ENCODE peak calls at places on chromosome 22, in four cellular contexts. H is cardiac muscle cell; Y is right lobe of liver; Z is CD4-positive, alpha-beta T cell. N is an unnamed sample. For H3K27me3, the result is how much of the 10 kb centered on the place peaks cover.

GRCh38 chr22:17007852-17008731 is at the start of gene GAB4:
- DNase-seq in Y (no peak), H (no peak), Z (no peak), N (no peak)

GRCh38 chr22:35684270-35684700 is 33.4 kb upstream of the APOL5 start:
- DNase-seq in Y (no peak), Z (no peak), H (peak), N (no peak)

GRCh38 chr22:41009222-41009948 is 58.2 kb downstream of the RBX1 start:
- DNase-seq in Z (no peak), Y (no peak), H (peak), N (no peak)

GRCh38 chr22:47196493-47196849 is 434.0 kb downstream of the TBC1D22A start:
- DNase-seq in Y (no peak), Z (no peak), H (no peak), N (no peak)

GRCh38 chr22:32957093-32957835 is 100.9 kb downstream of the SYN3 start:
- DNase-seq in H (no peak), Z (no peak), Y (no peak), N (no peak)

GRCh38 chr22:36398602-36399472 is 11.1 kb upstream of the MYH9 start:
- DNase-seq in Z (no peak), Y (no peak), H (peak), N (no peak)

GRCh38 chr22:37187552-37187890 is 526 bp downstream of the C1QTNF6 start:
- DNase-seq in H (peak), Z (no peak), Y (no peak), N (no peak)

GRCh38 chr22:37681556-37682049 is 4.5 kb upstream of the NOL12 start:
- DNase-seq in H (peak), Y (peak), Z (peak), N (peak)

GRCh38 chr22:37514526-37515051 is 4.6 kb downstream of the CARD10 start:
- DNase-seq in Z (no peak), Y (peak), H (no peak), N (no peak)

GRCh38 chr22:22890085-22890484 is 2.5 kb downstream of the IGLL5 start:
- DNase-seq in Z (no peak), H (no peak), Y (no peak), N (no peak)

GRCh38 chr22:22886546-22886945 is 1.1 kb upstream of the IGLL5 start:
- DNase-seq in H (no peak), Y (no peak), Z (no peak), N (no peak)

GRCh38 chr22:22888509-22889353 is 1.1 kb downstream of the IGLL5 start:
- DNase-seq in Z (no peak), Y (no peak), H (no peak), N (no peak)

GRCh38 chr22:22884888-22885840 is 2.5 kb upstream of the IGLL5 start:
- DNase-seq in Y (no peak), Z (no peak), H (no peak), N (no peak)

GRCh38 chr22:22887621-22888503 is at the start of gene IGLL5:
- DNase-seq in Y (no peak), Z (no peak), H (no peak), N (no peak)
- H3K27me3 ChIP-seq in Y (under half), Z (under half), H (under half), N (under half)

GRCh38 chr22:40009231-40009769 is 14.5 kb downstream of the FAM83F start:
- DNase-seq in Z (no peak), Y (no peak), H (no peak), N (no peak)

GRCh38 chr22:40007826-40008710 is 13.3 kb downstream of the FAM83F start:
- DNase-seq in Z (no peak), H (no peak), Y (no peak), N (no peak)

GRCh38 chr22:40008726-40009125 is 14.0 kb downstream of the FAM83F start:
- DNase-seq in H (no peak), Y (no peak), Z (no peak), N (no peak)

GRCh38 chr22:40004836-40005235 is 10.1 kb downstream of the FAM83F start:
- DNase-seq in Y (no peak), H (no peak), Z (no peak), N (no peak)

DNA sequence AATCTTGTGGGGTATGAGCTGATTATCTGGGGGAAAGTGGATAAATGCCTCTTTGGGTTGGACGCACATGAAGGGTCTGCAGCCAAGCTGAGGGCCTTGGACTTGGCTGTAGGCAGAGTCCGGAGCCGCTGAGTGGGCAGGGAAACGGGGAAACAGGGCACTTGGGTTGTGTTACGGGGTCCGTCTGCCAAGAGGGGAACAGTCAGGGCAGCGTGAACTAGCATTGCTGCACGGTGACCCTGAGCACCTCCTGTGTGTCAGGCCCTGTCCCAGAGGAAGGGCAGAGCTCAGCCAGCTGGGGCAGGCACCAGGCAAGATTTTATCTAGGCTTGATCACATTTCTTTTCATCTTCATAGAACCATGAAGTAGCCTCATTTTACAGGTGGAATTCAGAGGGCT is 11.9 kb downstream of the FAM83F start:
- DNase-seq in H (no peak), Y (no peak), Z (no peak), N (no peak)
- H3K27me3 ChIP-seq in H (under half), Y (under half), Z (under half), N (under half)

GRCh38 chr22:39546889-39547586 is 14.5 kb upstream of the RPS19BP1 start:
- DNase-seq in Z (no peak), H (no peak), Y (no peak), N (no peak)
- H3K27me3 ChIP-seq in Z (under half), H (under half), Y (under half), N (under half)

GRCh38 chr22:45033136-45033535 is 23.3 kb upstream of the PHF21B start:
- DNase-seq in Y (no peak), H (no peak), Z (no peak), N (no peak)

GRCh38 chr22:45034821-45035220 is 25.0 kb upstream of the PHF21B start:
- DNase-seq in H (no peak), Y (no peak), Z (no peak), N (no peak)

GRCh38 chr22:45029501-45029900 is 19.7 kb upstream of the PHF21B start:
- DNase-seq in Y (no peak), H (no peak), Z (no peak), N (no peak)

GRCh38 chr22:45034156-45034555 is 24.4 kb upstream of the PHF21B start:
- DNase-seq in H (no peak), Z (no peak), Y (no peak), N (no peak)

GRCh38 chr22:45031629-45032403 is 22.0 kb upstream of the PHF21B start:
- DNase-seq in Y (no peak), Z (no peak), H (no peak), N (no peak)
- H3K27me3 ChIP-seq in Y (under half), Z (under half), H (under half), N (under half)

GRCh38 chr22:22322792-22323191 is 78.2 kb downstream of the VPREB1 start:
- DNase-seq in H (no peak), Y (no peak), Z (no peak), N (no peak)
- H3K27me3 ChIP-seq in H (under half), Y (under half), Z (under half), N (under half)

GRCh38 chr22:44547371-44547770 is 49.3 kb upstream of the RTL6 start:
- DNase-seq in Z (no peak), H (no peak), Y (no peak), N (no peak)
- H3K27me3 ChIP-seq in Z (under half), H (under half), Y (under half), N (under half)

GRCh38 chr22:19764636-19765476 is 4.3 kb downstream of the TBX1 start:
- DNase-seq in Z (no peak), Y (no peak), H (no peak), N (no peak)

GRCh38 chr22:19763141-19764049 is 2.8 kb downstream of the TBX1 start:
- DNase-seq in H (no peak), Z (no peak), Y (no peak), N (no peak)

GRCh38 chr22:19765477-19766234 is 5.1 kb downstream of the TBX1 start:
- DNase-seq in Z (no peak), Y (no peak), H (peak), N (no peak)

GRCh38 chr22:19762315-19763140 is 1.9 kb downstream of the TBX1 start:
- DNase-seq in Y (no peak), H (no peak), Z (no peak), N (no peak)

DNA sequence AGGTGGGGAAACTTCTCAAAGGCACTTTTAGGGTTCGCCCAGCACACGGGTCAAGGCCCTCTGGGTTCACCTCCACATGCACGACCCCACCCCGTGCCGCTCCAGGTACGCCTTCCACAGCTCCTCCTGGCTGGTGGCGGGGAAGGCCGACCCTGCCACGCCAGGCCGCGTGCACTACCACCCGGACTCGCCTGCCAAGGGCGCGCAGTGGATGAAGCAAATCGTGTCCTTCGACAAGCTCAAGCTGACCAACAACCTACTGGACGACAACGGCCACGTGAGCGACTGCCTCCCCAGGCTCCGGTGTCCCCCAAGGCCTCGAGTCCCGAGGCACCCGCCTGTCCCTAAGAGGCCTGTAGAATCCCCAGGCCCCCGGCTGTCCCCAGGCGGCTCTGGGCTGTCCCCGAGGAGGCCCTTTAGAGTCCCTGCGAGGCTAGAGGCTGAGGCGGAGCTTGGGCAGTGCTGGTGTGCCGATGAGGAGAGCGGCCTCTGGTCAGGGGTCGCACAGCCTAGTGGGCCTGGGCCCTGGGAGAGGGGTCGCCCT is 3.5 kb downstream of the TBX1 start:
- DNase-seq in Y (no peak), Z (no peak), H (no peak), N (no peak)
- H3K27me3 ChIP-seq in Y (under half), Z (half or more), H (half or more), N (under half)

GRCh38 chr22:20429254-20430100 is 8.1 kb downstream of the SCARF2 start:
- DNase-seq in Y (peak), H (no peak), Z (peak), N (peak)

GRCh38 chr22:20428496-20429253 is 8.9 kb downstream of the SCARF2 start:
- DNase-seq in H (no peak), Y (no peak), Z (no peak), N (no peak)

GRCh38 chr22:20431520-20432237 is 5.9 kb downstream of the SCARF2 start:
- DNase-seq in H (no peak), Z (no peak), Y (no peak), N (no peak)

GRCh38 chr22:20430641-20431519 is 6.7 kb downstream of the SCARF2 start:
- DNase-seq in H (no peak), Z (peak), Y (peak), N (peak)

DNA sequence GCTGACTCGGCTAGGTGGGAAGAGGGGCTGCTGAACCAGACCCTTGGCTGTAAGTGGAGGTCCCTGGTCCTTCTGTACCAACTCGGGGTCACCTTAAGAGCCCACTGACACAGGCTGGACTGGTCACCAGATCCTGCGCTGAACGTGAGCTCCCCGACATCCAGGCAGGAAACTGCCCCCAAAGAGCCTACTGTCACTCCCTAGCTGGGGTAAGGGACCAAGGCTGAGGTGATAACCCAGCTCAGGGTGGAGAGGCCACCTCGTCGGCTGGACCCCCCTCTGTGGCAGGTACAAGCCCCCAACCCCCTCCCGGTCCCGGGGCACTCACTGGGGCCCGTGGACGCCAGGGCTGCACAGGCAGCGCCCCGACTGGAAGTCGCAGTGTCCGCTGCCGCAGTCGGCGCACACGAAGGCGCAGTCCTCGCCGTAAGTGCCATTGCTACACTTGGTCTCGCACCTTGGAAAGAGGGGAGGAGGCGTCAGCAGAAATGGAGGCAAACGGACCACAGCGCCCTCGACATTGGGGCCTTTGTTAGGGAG is 7.5 kb downstream of the SCARF2 start:
- DNase-seq in Y (no peak), H (no peak), Z (no peak), N (no peak)
- H3K27me3 ChIP-seq in Y (under half), H (half or more), Z (under half), N (under half)

GRCh38 chr22:30265851-30266444 is 703 bp downstream of the OSM start:
- DNase-seq in Y (peak), Z (peak), H (no peak), N (peak)

GRCh38 chr22:30266445-30267381 is at the start of gene OSM:
- DNase-seq in H (no peak), Z (peak), Y (peak), N (peak)

GRCh38 chr22:30263883-30264282 is 2.8 kb downstream of the OSM start:
- DNase-seq in Z (no peak), H (no peak), Y (no peak), N (no peak)

GRCh38 chr22:30262917-30263741 is 3.5 kb downstream of the OSM start:
- DNase-seq in Y (peak), H (peak), Z (peak), N (peak)

DNA sequence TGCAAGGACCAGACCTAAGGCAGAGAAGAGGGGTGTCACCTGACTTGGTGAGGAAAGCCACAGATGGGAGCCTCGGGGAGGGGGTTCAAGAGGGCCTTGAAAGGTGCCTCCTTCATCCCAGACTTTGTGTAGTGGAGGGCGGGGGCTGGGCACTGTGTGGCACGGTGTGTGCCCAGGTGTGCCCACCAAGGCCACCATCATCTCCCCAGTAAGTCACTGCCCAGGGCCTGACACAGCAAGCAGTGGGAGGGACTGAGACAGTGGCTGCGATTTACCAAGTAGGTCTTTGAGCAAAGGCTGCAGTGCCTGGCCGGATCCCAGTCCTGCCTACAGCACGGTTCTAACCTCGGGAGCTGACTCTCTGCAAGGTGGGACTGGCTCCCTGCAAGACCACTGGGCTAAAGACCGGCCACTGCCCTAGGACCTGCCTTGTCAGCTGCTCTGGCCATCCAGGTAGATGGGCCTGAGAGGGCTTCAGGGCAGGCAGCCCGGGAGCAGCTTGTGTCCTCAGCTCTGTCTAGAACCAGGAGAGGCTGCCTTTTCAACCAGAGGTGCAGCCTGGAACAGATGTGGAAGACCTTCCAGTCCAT is 1.4 kb downstream of the OSM start:
- DNase-seq in H (no peak), Y (no peak), Z (no peak), N (no peak)
- H3K27me3 ChIP-seq in H (under half), Y (under half), Z (under half), N (under half)

GRCh38 chr22:22827187-22827948 is 60.2 kb upstream of the IGLL5 start:
- DNase-seq in H (no peak), Z (no peak), Y (no peak), N (no peak)
- H3K27me3 ChIP-seq in H (under half), Z (under half), Y (under half), N (under half)